ENCODE peak calls at places on chromosomes 1 and 21, in four cellular contexts. I is mesendoderm, J is astrocyte, Z is mammary epithelial cell. A is an unnamed sample.

GRCh38 chr1:33311706-33312412 is 9.0 kb downstream of the A3GALT2 start:
- DNase-seq in I (no peak), J (no peak), Z (no peak), A (no peak)

GRCh38 chr1:76285578-76286135 is 211.1 kb downstream of the ST6GALNAC3 start:
- DNase-seq in I (no peak), J (no peak), Z (no peak), A (no peak)

GRCh38 chr1:76083189-76083588 is 8.6 kb downstream of the ST6GALNAC3 start:
- DNase-seq in I (no peak), J (no peak), Z (no peak), A (no peak)

GRCh38 chr1:197737916-197738315 is 37.4 kb downstream of the DENND1B start:
- DNase-seq in I (no peak), J (no peak), Z (no peak), A (no peak)

GRCh38 chr21:22062472-22063139 is 1064.4 kb downstream of the NCAM2 start:
- DNase-seq in I (no peak), J (no peak), Z (no peak), A (no peak)

GRCh38 chr1:227885648-227886502 is 61.9 kb downstream of the WNT9A start:
- DNase-seq in I (no peak), J (peak), Z (peak), A (peak)

GRCh38 chr1:198970919-198971318 is 332.1 kb downstream of the PTPRC start:
- DNase-seq in I (no peak), J (no peak), Z (peak), A (peak)

GRCh38 chr1:59926381-59927243 is at the start of gene CYP2J2:
- DNase-seq in I (peak), J (peak), Z (peak), A (peak)

GRCh38 chr1:169484683-169485426 is 889 bp downstream of the SLC19A2 start:
- DNase-seq in I (peak), J (peak), Z (peak), A (peak)

GRCh38 chr1:235070819-235071218 is 57.8 kb downstream of the TOMM20 start:
- DNase-seq in I (no peak), J (no peak), Z (no peak), A (no peak)

GRCh38 chr1:75087278-75087677 is 46.9 kb upstream of the LHX8 start:
- DNase-seq in I (no peak), J (no peak), Z (no peak), A (no peak)

GRCh38 chr1:63913533-63913932 is 139.7 kb downstream of the ROR1 start:
- DNase-seq in I (no peak), J (no peak), Z (no peak), A (no peak)

GRCh38 chr21:42234464-42235241 is 15.7 kb downstream of the ABCG1 start:
- DNase-seq in I (peak), J (peak), Z (peak), A (peak)

GRCh38 chr1:13699936-13700520 is at the start of gene PRDM2:
- DNase-seq in I (peak), J (peak), Z (peak), A (peak)

GRCh38 chr1:16141573-16142336 is 14.1 kb downstream of the EPHA2 start:
- DNase-seq in I (no peak), J (no peak), Z (no peak), A (no peak)

GRCh38 chr1:159429074-159429861 is 2.7 kb upstream of the OR10J4 start:
- DNase-seq in I (peak), J (peak), Z (peak), A (peak)

GRCh38 chr1:84770481-84770880 is 80.2 kb upstream of the SSX2IP start:
- DNase-seq in I (no peak), J (no peak), Z (no peak), A (no peak)

GRCh38 chr21:45455321-45456013 is 50.5 kb downstream of the COL18A1 start:
- DNase-seq in I (no peak), J (peak), Z (peak), A (peak)

GRCh38 chr21:14677023-14677422 is 130.9 kb upstream of the SAMSN1 start:
- DNase-seq in I (peak), J (no peak), Z (no peak), A (no peak)

GRCh38 chr1:20980051-20980450 is 192.9 kb upstream of the HP1BP3 start:
- DNase-seq in I (no peak), J (no peak), Z (no peak), A (no peak)

GRCh38 chr1:20983297-20983889 is 193.3 kb downstream of the EIF4G3 start:
- DNase-seq in I (no peak), J (no peak), Z (no peak), A (no peak)

GRCh38 chr1:20978413-20978812 is 191.3 kb upstream of the HP1BP3 start:
- DNase-seq in I (peak), J (peak), Z (no peak), A (no peak)

DNA sequence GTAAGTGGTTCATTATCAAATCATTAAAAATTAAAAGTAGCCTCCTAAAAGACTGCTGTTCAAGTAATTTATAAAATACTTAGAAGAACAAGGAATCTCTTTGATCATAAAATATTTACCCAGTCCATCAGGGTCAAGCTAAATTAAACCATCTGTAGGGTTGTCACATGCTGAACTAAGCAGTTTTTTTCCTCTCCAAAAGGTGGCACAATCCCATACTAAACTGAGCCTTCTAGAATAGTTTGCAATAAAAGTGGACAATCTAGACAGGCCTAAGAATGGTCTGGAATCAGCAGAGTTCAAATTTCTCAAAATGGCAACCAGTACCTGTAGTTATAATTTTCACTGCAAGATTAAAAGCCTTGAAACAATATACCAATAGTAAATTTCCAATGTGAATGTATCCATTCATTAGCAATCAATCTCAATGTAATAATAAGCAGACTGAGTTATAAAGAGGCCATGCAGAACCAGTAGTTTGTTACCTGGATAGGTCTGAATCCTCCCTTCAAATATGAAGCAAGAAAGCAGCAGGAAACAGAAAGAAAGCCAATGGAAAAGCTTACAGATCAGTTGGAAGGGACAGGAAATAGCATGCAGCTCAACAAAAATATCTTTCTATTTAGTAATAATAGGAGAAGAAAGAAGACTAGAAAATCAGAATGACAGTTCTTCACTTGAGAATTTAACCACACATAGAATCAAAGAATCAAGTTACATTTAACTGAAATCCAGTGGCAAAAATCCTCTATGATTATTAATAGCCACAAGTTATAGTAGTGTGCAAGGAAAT is 194.6 kb downstream of the EIF4G3 start:
- DNase-seq in I (no peak), J (peak), Z (peak), A (peak)
- H3K9ac ChIP-seq in I (no peak), J (no peak), Z (no peak), A (no peak)

DNA sequence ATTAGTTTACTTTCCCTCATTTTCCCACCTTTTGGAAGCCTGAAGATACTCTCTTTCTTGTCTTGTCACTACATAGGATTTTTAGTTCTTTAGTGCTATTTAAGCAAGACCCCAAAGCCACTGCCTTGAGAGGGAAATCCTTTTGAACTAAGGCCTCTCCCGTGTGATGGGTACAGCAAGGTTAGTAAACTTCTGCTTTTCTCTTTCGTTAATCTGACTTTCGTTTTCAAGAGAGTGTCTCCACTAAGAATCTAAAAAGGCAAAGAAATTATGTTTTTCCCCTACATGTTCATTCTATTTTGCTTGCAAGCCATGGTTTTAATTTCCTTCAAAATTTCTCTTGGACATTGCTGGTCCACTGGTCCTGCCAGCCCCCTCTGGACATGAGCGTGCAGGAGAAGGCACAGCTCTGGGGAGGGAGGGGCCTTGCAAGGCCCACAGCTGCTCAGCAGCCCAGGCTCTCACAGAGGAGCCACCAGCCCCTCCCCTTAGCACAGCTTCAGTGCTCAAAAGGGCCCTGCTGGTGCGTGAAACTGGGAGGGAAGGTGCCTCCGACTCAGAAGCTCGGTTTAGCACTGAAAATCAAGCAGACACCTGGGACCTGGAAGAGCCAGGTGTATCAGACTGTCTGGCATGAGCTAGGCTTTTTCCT is 210.9 kb upstream of the GALNT2 start:
- DNase-seq in I (no peak), J (no peak), Z (no peak), A (no peak)
- H3K9ac ChIP-seq in I (no peak), J (no peak), Z (no peak), A (no peak)

GRCh38 chr1:4978660-4979390 is 324.4 kb downstream of the AJAP1 start:
- DNase-seq in I (no peak), J (no peak), Z (no peak), A (no peak)

GRCh38 chr1:4980211-4980610 is 325.8 kb downstream of the AJAP1 start:
- DNase-seq in I (no peak), J (no peak), Z (no peak), A (no peak)

GRCh38 chr1:4976859-4977440 is 322.5 kb downstream of the AJAP1 start:
- DNase-seq in I (no peak), J (no peak), Z (no peak), A (no peak)

GRCh38 chr1:4975856-4976255 is 321.4 kb downstream of the AJAP1 start:
- DNase-seq in I (no peak), J (no peak), Z (no peak), A (no peak)

GRCh38 chr1:4977701-4978100 is 323.3 kb downstream of the AJAP1 start:
- DNase-seq in I (no peak), J (no peak), Z (no peak), A (no peak)
- H3K9ac ChIP-seq in I (no peak), J (no peak), Z (no peak), A (no peak)

DNA sequence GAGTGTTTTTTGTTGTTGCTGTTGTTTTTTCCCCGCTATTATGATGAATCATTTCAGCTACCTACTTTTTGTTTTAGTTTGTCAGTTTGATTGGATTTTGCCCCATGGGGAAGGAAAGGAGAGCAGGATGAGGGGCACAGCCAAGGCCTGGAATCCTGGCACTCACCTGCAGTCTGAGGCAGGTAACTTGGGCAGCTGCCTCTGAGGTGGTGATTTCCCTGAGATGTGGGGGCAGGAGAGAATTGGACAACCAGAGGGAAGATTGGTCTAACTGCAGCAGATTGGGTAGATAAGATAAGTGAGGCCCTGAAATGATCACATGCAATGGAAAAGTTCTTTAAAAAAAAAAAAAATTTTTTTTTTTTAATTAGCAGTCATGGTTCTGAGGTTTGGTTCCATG is 1.5 kb upstream of the LAX1 start:
- DNase-seq in I (no peak), J (no peak), Z (no peak), A (no peak)
- H3K9ac ChIP-seq in I (no peak), J (no peak), Z (no peak), A (no peak)

GRCh38 chr1:182600036-182600713 is 4.0 kb downstream of the RGS16 start:
- DNase-seq in I (no peak), J (no peak), Z (no peak), A (no peak)
- H3K9ac ChIP-seq in I (peak), J (no peak), Z (no peak), A (no peak)

DNA sequence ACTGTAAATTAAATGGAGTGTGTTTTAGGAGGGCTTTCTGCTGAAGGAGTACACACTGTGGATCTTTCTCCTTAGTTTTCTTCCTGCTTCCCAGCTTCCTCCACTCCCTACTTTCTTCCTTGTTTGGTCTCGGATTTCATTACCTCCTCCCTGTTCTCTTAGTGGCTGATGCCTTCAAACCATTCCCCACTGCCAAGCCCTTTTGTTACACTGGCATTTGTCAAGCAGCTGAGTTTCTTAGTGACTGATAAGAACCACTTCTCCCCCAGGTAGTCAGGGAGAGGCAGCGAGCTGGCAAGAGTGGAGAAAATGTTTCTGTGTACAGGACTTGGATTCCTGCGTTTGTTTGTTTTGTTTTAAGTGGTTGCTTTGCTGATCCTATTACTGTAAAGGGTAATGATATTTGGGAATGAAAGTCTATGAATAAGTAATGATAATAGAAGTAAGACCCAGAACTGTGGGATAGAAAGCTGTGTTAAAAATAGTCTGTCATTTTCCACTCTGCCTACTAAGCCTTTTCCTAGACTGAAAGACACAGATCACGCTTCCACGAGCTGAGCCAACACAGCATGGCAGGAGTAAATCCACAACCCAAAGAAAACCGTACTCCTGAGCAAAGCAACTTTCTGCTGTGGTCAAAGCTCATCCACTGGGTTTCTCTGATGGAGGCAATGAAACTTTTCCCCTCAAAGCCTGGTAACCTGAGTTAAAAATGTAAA is 10.1 kb upstream of the SERTAD4 start:
- DNase-seq in I (peak), J (peak), Z (no peak), A (peak)
- H3K9ac ChIP-seq in I (no peak), J (no peak), Z (no peak), A (no peak)

GRCh38 chr1:183077107-183077506 is 53.9 kb downstream of the LAMC1 start:
- DNase-seq in I (no peak), J (no peak), Z (no peak), A (no peak)
- H3K9ac ChIP-seq in I (no peak), J (no peak), Z (no peak), A (no peak)

GRCh38 chr1:39573736-39574624 is 2.6 kb downstream of the PABPC4 start:
- DNase-seq in I (no peak), J (peak), Z (peak), A (peak)
- H3K9ac ChIP-seq in I (peak), J (peak), Z (peak), A (no peak)